ENCODE peak calls at places on chromosomes 12 and 14, in seven cellular contexts. One of them, this sample, is unnamed.

GRCh38 chr12:1533205-1533601 is 61.2 kb downstream of the FBXL14 start:
- DNase-seq in stomach: no peak
- DNase-seq in Peyer's patch: no peak
- DNase-seq in K562: peak; percentile 45
- DNase-seq in HCT116: no peak
- DNase-seq in prostate gland: no peak
- DNase-seq in suprapubic skin: no peak
- DNase-seq in this sample: no peak

GRCh38 chr14:102485693-102486512 is 23.7 kb downstream of the ANKRD9 start:
- DNase-seq in stomach: no peak
- DNase-seq in Peyer's patch: no peak
- DNase-seq in K562: no peak
- DNase-seq in HCT116: no peak
- DNase-seq in prostate gland: no peak
- DNase-seq in suprapubic skin: no peak
- DNase-seq in this sample: no peak

GRCh38 chr14:98278805-98279204 is 993.2 kb downstream of the BCL11B start:
- DNase-seq in stomach: no peak
- DNase-seq in Peyer's patch: no peak
- DNase-seq in K562: no peak
- DNase-seq in HCT116: no peak
- DNase-seq in prostate gland: no peak
- DNase-seq in suprapubic skin: no peak
- DNase-seq in this sample: no peak

GRCh38 chr12:119594772-119595445 is 1.3 kb downstream of the TMEM233 start:
- DNase-seq in stomach: no peak
- DNase-seq in Peyer's patch: no peak
- DNase-seq in K562: no peak
- DNase-seq in HCT116: no peak
- DNase-seq in prostate gland: no peak
- DNase-seq in suprapubic skin: no peak
- DNase-seq in this sample: no peak

GRCh38 chr14:53894456-53894855 is 62.2 kb downstream of the BMP4 start:
- DNase-seq in stomach: no peak
- DNase-seq in Peyer's patch: no peak
- DNase-seq in K562: no peak
- DNase-seq in HCT116: no peak
- DNase-seq in prostate gland: no peak
- DNase-seq in suprapubic skin: no peak
- DNase-seq in this sample: no peak

GRCh38 chr12:17334784-17335183 is 728.8 kb upstream of the LMO3 start:
- DNase-seq in stomach: no peak
- DNase-seq in Peyer's patch: no peak
- DNase-seq in K562: no peak
- DNase-seq in HCT116: no peak
- DNase-seq in prostate gland: no peak
- DNase-seq in suprapubic skin: no peak
- DNase-seq in this sample: no peak

GRCh38 chr12:49358548-49359141 is 8.6 kb upstream of the SPATS2 start:
- DNase-seq in stomach: peak; percentile 53
- DNase-seq in Peyer's patch: peak; percentile 52
- DNase-seq in K562: peak; percentile 75
- DNase-seq in HCT116: peak; percentile 84
- DNase-seq in prostate gland: no peak
- DNase-seq in suprapubic skin: peak; percentile 44
- DNase-seq in this sample: peak; percentile 56

GRCh38 chr12:28033538-28033915 is 61.0 kb upstream of the PTHLH start:
- DNase-seq in stomach: no peak
- DNase-seq in Peyer's patch: no peak
- DNase-seq in K562: no peak
- DNase-seq in HCT116: no peak
- DNase-seq in prostate gland: no peak
- DNase-seq in suprapubic skin: no peak
- DNase-seq in this sample: no peak

GRCh38 chr12:119803391-119803791 is 73.7 kb downstream of the CIT start:
- DNase-seq in stomach: no peak
- DNase-seq in Peyer's patch: no peak
- DNase-seq in K562: no peak
- DNase-seq in HCT116: no peak
- DNase-seq in prostate gland: peak; percentile 12
- DNase-seq in suprapubic skin: no peak
- DNase-seq in this sample: no peak

GRCh38 chr14:99544971-99545370 is 59.0 kb downstream of the CCDC85C start:
- DNase-seq in stomach: no peak
- DNase-seq in Peyer's patch: no peak
- DNase-seq in K562: peak; percentile 29
- DNase-seq in HCT116: no peak
- DNase-seq in prostate gland: no peak
- DNase-seq in suprapubic skin: no peak
- DNase-seq in this sample: no peak

GRCh38 chr14:73235531-73236155 is 1.7 kb upstream of the PAPLN start:
- DNase-seq in stomach: no peak
- DNase-seq in Peyer's patch: no peak
- DNase-seq in K562: no peak
- DNase-seq in HCT116: no peak
- DNase-seq in prostate gland: no peak
- DNase-seq in suprapubic skin: no peak
- DNase-seq in this sample: no peak

GRCh38 chr14:26917086-26917485 is 319.3 kb upstream of the NOVA1 start:
- DNase-seq in stomach: no peak
- DNase-seq in Peyer's patch: no peak
- DNase-seq in K562: peak; percentile 6
- DNase-seq in HCT116: no peak
- DNase-seq in prostate gland: no peak
- DNase-seq in suprapubic skin: no peak
- DNase-seq in this sample: no peak

GRCh38 chr14:94536836-94537235 is 24.4 kb upstream of the SERPINA4 start:
- DNase-seq in stomach: no peak
- DNase-seq in Peyer's patch: no peak
- DNase-seq in K562: no peak
- DNase-seq in HCT116: peak; percentile 74
- DNase-seq in prostate gland: no peak
- DNase-seq in suprapubic skin: no peak
- DNase-seq in this sample: no peak

GRCh38 chr14:24944800-24945199 is 105.1 kb downstream of the STXBP6 start:
- DNase-seq in stomach: no peak
- DNase-seq in Peyer's patch: no peak
- DNase-seq in K562: no peak
- DNase-seq in HCT116: no peak
- DNase-seq in prostate gland: peak; percentile 34
- DNase-seq in suprapubic skin: no peak
- DNase-seq in this sample: no peak

GRCh38 chr14:23653046-23653445 is 16.9 kb downstream of the DHRS2 start:
- DNase-seq in stomach: no peak
- DNase-seq in Peyer's patch: no peak
- DNase-seq in K562: no peak
- DNase-seq in HCT116: no peak
- DNase-seq in prostate gland: no peak
- DNase-seq in suprapubic skin: no peak
- DNase-seq in this sample: no peak

GRCh38 chr12:114659084-114659483 is 24.9 kb downstream of the TBX3 start:
- DNase-seq in stomach: no peak
- DNase-seq in Peyer's patch: no peak
- DNase-seq in K562: no peak
- DNase-seq in HCT116: no peak
- DNase-seq in prostate gland: no peak
- DNase-seq in suprapubic skin: no peak
- DNase-seq in this sample: no peak

GRCh38 chr14:79419571-79420327 is 791.6 kb downstream of the DIO2 start:
- DNase-seq in stomach: no peak
- DNase-seq in Peyer's patch: no peak
- DNase-seq in K562: no peak
- DNase-seq in HCT116: no peak
- DNase-seq in prostate gland: no peak
- DNase-seq in suprapubic skin: no peak
- DNase-seq in this sample: no peak

GRCh38 chr12:126760109-126760508 is 1506.9 kb upstream of the TMEM132C start:
- DNase-seq in stomach: no peak
- DNase-seq in Peyer's patch: no peak
- DNase-seq in K562: no peak
- DNase-seq in HCT116: no peak
- DNase-seq in prostate gland: no peak
- DNase-seq in suprapubic skin: no peak
- DNase-seq in this sample: no peak

GRCh38 chr12:126761420-126761819 is 1505.5 kb upstream of the TMEM132C start:
- DNase-seq in stomach: no peak
- DNase-seq in Peyer's patch: no peak
- DNase-seq in K562: no peak
- DNase-seq in HCT116: no peak
- DNase-seq in prostate gland: no peak
- DNase-seq in suprapubic skin: no peak
- DNase-seq in this sample: no peak

GRCh38 chr12:126767334-126767733 is 1499.6 kb upstream of the TMEM132C start:
- DNase-seq in stomach: no peak
- DNase-seq in Peyer's patch: no peak
- DNase-seq in K562: no peak
- DNase-seq in HCT116: no peak
- DNase-seq in prostate gland: no peak
- DNase-seq in suprapubic skin: no peak
- DNase-seq in this sample: no peak

GRCh38 chr12:126763359-126763758 is 1503.6 kb upstream of the TMEM132C start:
- DNase-seq in stomach: no peak
- DNase-seq in Peyer's patch: no peak
- DNase-seq in K562: no peak
- DNase-seq in HCT116: no peak
- DNase-seq in prostate gland: no peak
- DNase-seq in suprapubic skin: no peak
- DNase-seq in this sample: no peak

DNA sequence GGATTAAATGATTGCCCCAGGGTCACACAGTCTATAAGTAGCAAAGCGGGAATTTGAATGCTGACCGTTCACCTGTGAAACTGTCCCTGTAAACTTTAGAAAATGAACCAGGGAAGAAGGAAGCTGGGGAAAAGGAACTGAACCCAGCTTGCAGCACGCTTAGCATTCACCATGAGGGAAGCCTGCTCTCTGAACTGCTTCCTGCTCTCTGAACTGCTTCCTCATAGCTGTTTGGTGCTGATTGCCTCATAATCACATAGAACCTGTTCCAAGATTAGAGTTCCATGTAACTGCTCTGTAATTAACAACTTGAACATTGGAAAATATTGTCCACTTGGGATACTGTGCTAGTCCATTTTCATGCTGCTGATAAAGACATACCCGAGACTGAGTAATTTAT is 1504.8 kb upstream of the TMEM132C start:
- DNase-seq in stomach: no peak
- DNase-seq in Peyer's patch: no peak
- DNase-seq in K562: no peak
- DNase-seq in HCT116: no peak
- DNase-seq in prostate gland: no peak
- DNase-seq in suprapubic skin: no peak
- DNase-seq in this sample: no peak
- TF ChIP-seq POLR2A in stomach: no peak
- TF ChIP-seq POLR2A in Peyer's patch: no peak
- TF ChIP-seq POLR2A in K562: no peak
- TF ChIP-seq POLR2A in HCT116: no peak
- TF ChIP-seq POLR2A in prostate gland: no peak
- TF ChIP-seq POLR2A in suprapubic skin: no peak
- TF ChIP-seq POLR2A in this sample: no peak

DNA sequence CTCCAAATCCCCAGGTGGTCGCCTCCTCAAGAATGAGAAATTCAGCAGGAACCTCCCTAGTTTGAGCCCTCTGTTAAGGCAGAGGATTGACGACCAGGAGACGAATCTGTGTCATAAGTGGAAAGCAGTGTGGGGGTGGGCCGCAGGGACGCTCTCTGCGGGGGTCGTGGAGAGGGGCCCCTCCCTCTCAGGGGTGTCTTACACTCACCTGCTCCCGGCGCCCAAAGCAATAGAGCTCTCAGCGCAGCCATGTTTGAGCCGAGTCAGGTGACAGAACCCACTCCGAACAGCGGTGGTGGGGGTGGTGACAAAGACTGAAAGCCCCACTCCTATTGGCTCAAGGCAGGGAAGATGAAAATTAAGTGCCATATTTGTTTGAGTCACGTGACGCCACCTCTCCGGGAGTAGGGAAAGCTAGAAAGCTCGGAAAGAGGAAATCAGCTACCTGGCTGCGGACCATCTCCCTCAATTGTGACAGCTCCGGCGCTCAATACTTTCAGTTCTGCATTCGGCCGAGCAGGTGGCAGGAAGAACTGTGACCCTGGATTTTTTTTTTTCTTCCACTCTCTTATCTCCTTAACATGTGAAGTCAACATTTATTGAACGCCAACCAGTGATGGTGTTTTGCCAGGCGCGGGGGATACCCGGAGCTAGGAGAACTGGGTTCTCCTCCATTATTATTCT is at the start of gene ZFYVE26:
- DNase-seq in stomach: peak; percentile 92
- DNase-seq in Peyer's patch: peak; percentile 95
- DNase-seq in K562: peak; percentile 89
- DNase-seq in HCT116: peak; percentile 90
- DNase-seq in prostate gland: peak; percentile 98
- DNase-seq in suprapubic skin: peak; percentile 97
- DNase-seq in this sample: peak; percentile 94
- TF ChIP-seq POLR2A in stomach: no peak
- TF ChIP-seq POLR2A in Peyer's patch: peak; percentile 56
- TF ChIP-seq POLR2A in K562: peak; percentile 77
- TF ChIP-seq POLR2A in HCT116: no peak
- TF ChIP-seq POLR2A in prostate gland: peak; percentile 66
- TF ChIP-seq POLR2A in suprapubic skin: peak; percentile 37
- TF ChIP-seq POLR2A in this sample: peak; percentile 61

GRCh38 chr12:12716845-12717585 is at the start of gene CDKN1B:
- DNase-seq in stomach: peak; percentile 95
- DNase-seq in Peyer's patch: peak; percentile 86
- DNase-seq in K562: peak; percentile 82
- DNase-seq in HCT116: peak; percentile 65
- DNase-seq in prostate gland: peak; percentile 95
- DNase-seq in suprapubic skin: peak; percentile 94
- DNase-seq in this sample: peak; percentile 94
- TF ChIP-seq POLR2A in stomach: peak; percentile 51
- TF ChIP-seq POLR2A in Peyer's patch: peak; percentile 91
- TF ChIP-seq POLR2A in K562: peak; percentile 67
- TF ChIP-seq POLR2A in HCT116: peak; percentile 24
- TF ChIP-seq POLR2A in prostate gland: peak; percentile 82
- TF ChIP-seq POLR2A in suprapubic skin: peak; percentile 79
- TF ChIP-seq POLR2A in this sample: peak; percentile 95

DNA sequence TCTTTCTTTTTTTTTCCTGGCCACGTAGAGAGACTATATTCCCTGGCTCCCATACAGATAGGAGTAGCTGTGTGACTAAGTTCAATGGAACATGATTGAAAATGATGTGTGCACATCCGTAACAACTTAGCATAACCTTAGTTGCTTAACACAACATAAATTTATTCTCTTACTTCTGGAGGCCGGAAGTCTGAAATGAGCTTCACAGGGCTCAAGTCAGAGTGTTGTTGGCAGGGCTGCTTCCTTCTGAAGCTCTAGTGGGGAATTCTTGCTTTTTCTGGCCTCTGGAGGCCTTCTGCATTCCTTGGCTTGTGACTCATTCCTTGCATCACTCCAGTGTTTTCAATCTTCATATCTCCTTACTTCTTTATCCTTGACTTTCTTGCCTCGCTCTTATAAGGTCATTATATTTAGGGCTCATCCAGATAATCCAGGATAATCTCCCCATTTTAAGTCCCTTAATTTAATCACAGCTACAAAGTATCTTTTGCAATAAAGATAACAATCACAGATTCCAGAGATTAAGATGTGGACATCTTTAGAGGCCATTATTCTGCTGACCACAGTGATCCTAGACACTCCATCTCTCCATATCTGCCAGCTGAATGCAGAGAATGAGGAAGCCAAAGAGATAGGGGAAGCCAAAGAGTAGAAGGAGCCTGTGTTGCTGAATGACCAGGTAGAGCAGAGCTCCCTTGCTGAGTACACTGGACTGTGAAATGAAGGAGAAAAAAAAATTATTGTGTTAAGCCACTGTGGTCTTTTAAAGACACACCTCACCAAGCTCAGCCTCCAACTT is 21.0 kb upstream of the SNX6 start:
- DNase-seq in stomach: no peak
- DNase-seq in Peyer's patch: no peak
- DNase-seq in K562: no peak
- DNase-seq in HCT116: peak; percentile 56
- DNase-seq in prostate gland: no peak
- DNase-seq in suprapubic skin: no peak
- DNase-seq in this sample: no peak
- TF ChIP-seq POLR2A in stomach: no peak
- TF ChIP-seq POLR2A in Peyer's patch: no peak
- TF ChIP-seq POLR2A in K562: no peak
- TF ChIP-seq POLR2A in HCT116: no peak
- TF ChIP-seq POLR2A in prostate gland: no peak
- TF ChIP-seq POLR2A in suprapubic skin: no peak
- TF ChIP-seq POLR2A in this sample: no peak